ENCODE peak calls at places on chromosomes 13 and 19, in four cellular contexts. W, A, Z and G are unnamed samples.

GRCh38 chr19:33775731-33776487 is 20.8 kb upstream of the KCTD15 start:
- DNase-seq in Z (no peak), W (no peak), A (no peak), G (no peak)

GRCh38 chr19:53157601-53158000 is 1.3 kb downstream of the ZNF347 start:
- DNase-seq in A (peak), Z (peak), W (peak), G (peak)

GRCh38 chr13:27406178-27406939 is 18.1 kb upstream of the GTF3A start:
- DNase-seq in W (no peak), A (peak), Z (no peak), G (peak)

GRCh38 chr13:34070006-34070405 is 252.1 kb downstream of the RFC3 start:
- DNase-seq in W (no peak), A (no peak), Z (no peak), G (peak)

GRCh38 chr13:73422973-73423372 is 364.2 kb downstream of the KLF5 start:
- DNase-seq in W (no peak), A (no peak), Z (no peak), G (no peak)

GRCh38 chr19:35609881-35610353 is 2.6 kb upstream of the HAUS5 start:
- DNase-seq in A (no peak), Z (no peak), W (no peak), G (no peak)

GRCh38 chr19:8530061-8530679 is 16.2 kb upstream of the ZNF414 start:
- DNase-seq in A (no peak), W (no peak), Z (no peak), G (no peak)

GRCh38 chr13:44296856-44297255 is 76.8 kb upstream of the SERP2 start:
- DNase-seq in A (no peak), W (no peak), Z (no peak), G (no peak)

GRCh38 chr13:45974500-45974899 is 78.0 kb downstream of the ZC3H13 start:
- DNase-seq in Z (no peak), W (no peak), A (no peak), G (no peak)

GRCh38 chr19:5936308-5936980 is 22.4 kb downstream of the CAPS start:
- DNase-seq in W (no peak), Z (no peak), A (no peak), G (no peak)

GRCh38 chr19:5479958-5480357 is 24.7 kb downstream of the ZNRF4 start:
- DNase-seq in W (no peak), A (no peak), Z (no peak), G (no peak)

GRCh38 chr19:16037424-16038195 is 38.7 kb upstream of the TPM4 start:
- DNase-seq in W (no peak), Z (no peak), A (no peak), G (no peak)

GRCh38 chr19:49333426-49334288 is 1.5 kb upstream of the CD37 start:
- DNase-seq in W (no peak), Z (peak), A (no peak), G (peak)

GRCh38 chr19:57110592-57111328 is 9.0 kb upstream of the USP29 start:
- DNase-seq in W (no peak), Z (no peak), A (no peak), G (no peak)

GRCh38 chr13:45492538-45492937 is 27.8 kb downstream of the COG3 start:
- DNase-seq in W (no peak), A (no peak), Z (no peak), G (peak)

GRCh38 chr13:112960671-112961070 is 8.3 kb upstream of the MCF2L start:
- DNase-seq in A (no peak), W (no peak), Z (no peak), G (no peak)

GRCh38 chr13:50170447-50171037 is 155.3 kb downstream of the KCNRG start:
- DNase-seq in Z (no peak), A (no peak), W (no peak), G (peak)

GRCh38 chr13:35771898-35772297 is 295.4 kb upstream of the MAB21L1 start:
- DNase-seq in W (no peak), A (peak), Z (no peak), G (peak)

GRCh38 chr13:51066091-51066831 is 44.8 kb downstream of the C13orf42 start:
- DNase-seq in Z (no peak), A (no peak), W (no peak), G (peak)

GRCh38 chr13:68808456-68808855 is 1299.2 kb upstream of the ATXN8OS start:
- DNase-seq in Z (no peak), W (no peak), A (no peak), G (no peak)

GRCh38 chr19:11138659-11139526 is 16.7 kb downstream of the SPC24 start:
- DNase-seq in Z (peak), A (peak), W (peak), G (peak)

GRCh38 chr13:45333973-45334922 is 6.7 kb downstream of the TPT1 start:
- DNase-seq in Z (no peak), W (no peak), A (no peak), G (peak)

GRCh38 chr13:112768795-112769411 is 79.1 kb downstream of the ATP11A start:
- DNase-seq in W (no peak), Z (peak), A (no peak), G (no peak)

GRCh38 chr13:30734434-30734833 is 909 bp upstream of the ALOX5AP start:
- DNase-seq in Z (no peak), A (peak), W (no peak), G (peak)

GRCh38 chr19:1155352-1156304 is 18.4 kb downstream of the SBNO2 start:
- DNase-seq in W (no peak), A (no peak), Z (no peak), G (no peak)

GRCh38 chr19:1156305-1156801 is 17.7 kb downstream of the SBNO2 start:
- DNase-seq in A (no peak), Z (no peak), W (no peak), G (no peak)

GRCh38 chr19:1153891-1154730 is 20.0 kb downstream of the SBNO2 start:
- DNase-seq in Z (no peak), A (no peak), W (no peak), G (no peak)

GRCh38 chr19:1156830-1157615 is 17.0 kb downstream of the SBNO2 start:
- DNase-seq in W (no peak), A (no peak), Z (no peak), G (no peak)

GRCh38 chr19:1154731-1155351 is 19.2 kb downstream of the SBNO2 start:
- DNase-seq in W (no peak), Z (no peak), A (no peak), G (peak)
- H3K18ac ChIP-seq in W (peak), Z (no peak), A (no peak), G (peak)

GRCh38 chr19:3227054-3227626 is 2.7 kb downstream of the CELF5 start:
- DNase-seq in A (no peak), W (no peak), Z (no peak), G (no peak)

GRCh38 chr19:3222709-3223108 is 1.8 kb upstream of the CELF5 start:
- DNase-seq in A (no peak), Z (no peak), W (no peak), G (no peak)

GRCh38 chr19:3229346-3229743 is 4.9 kb downstream of the CELF5 start:
- DNase-seq in W (no peak), A (no peak), Z (no peak), G (no peak)

GRCh38 chr19:3224346-3225325 is at the start of gene CELF5:
- DNase-seq in W (peak), A (peak), Z (peak), G (no peak)

GRCh38 chr19:3225677-3226093 is 1.2 kb downstream of the CELF5 start:
- DNase-seq in Z (no peak), A (peak), W (no peak), G (no peak)
- H4K8ac ChIP-seq in Z (no peak), A (no peak), W (no peak), G (no peak)

DNA sequence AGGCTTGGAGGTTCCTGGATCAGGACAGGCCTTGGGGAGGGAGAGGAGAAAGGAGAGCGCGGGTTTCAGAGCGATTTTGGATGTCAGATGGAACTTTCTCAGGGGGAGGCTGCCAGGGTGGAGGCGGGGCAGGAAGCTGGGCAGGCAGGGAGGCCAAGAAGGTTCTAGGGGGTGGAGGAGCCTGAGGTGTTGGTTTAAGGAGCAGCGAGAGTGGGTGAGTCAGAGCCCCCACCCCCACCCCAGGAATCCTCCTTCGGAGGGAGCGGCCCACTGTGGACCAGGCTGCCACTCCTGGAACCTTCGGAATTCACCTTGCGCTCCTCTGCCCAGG is 15.9 kb upstream of the NOP53 start:
- DNase-seq in Z (peak), A (peak), W (no peak), G (peak)
- H3K18ac ChIP-seq in Z (no peak), A (peak), W (no peak), G (peak)

GRCh38 chr13:25652764-25653163 is 281.0 kb downstream of the ATP8A2 start:
- DNase-seq in W (no peak), A (peak), Z (no peak), G (no peak)

GRCh38 chr13:25654332-25654731 is 282.6 kb downstream of the ATP8A2 start:
- DNase-seq in W (no peak), A (no peak), Z (no peak), G (no peak)

GRCh38 chr13:25645681-25646080 is 273.9 kb downstream of the ATP8A2 start:
- DNase-seq in Z (no peak), A (no peak), W (no peak), G (no peak)

DNA sequence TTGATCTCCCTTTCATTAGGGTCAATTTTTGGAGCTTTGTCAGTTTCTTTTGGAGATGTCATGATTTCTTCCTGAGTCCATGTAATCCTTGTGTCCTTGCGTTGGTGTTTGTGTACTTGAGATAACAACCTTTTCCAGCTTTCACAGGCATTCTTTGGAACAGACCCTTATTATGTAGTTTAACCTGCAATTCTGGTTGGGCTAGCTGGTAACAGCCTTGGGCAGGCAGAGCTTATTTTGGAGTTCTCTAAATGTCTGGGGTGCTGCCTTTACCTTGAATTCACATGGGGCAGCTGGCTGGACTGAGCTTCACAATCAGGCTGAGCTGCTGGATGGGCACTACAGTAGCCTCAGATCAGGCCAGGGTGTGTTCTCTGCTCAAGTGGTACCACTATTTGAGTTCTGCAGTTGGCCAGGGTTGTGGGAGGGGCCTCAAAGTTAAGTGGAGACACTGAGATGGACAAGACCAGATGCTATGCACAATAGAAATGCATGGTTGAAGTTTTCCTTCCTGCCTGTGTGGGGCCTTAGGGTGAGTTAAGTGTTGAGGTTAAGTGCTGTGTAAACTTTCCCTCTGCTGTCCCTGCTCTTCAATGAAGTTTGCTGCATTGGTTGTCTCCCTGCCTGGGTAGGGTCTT is 277.3 kb downstream of the ATP8A2 start:
- DNase-seq in A (no peak), W (no peak), Z (no peak), G (no peak)
- H4K8ac ChIP-seq in A (no peak), W (no peak), Z (peak), G (no peak)

GRCh38 chr19:2168619-2169424 is 5.1 kb downstream of the DOT1L start:
- DNase-seq in Z (peak), W (peak), A (peak), G (peak)
- H3K18ac ChIP-seq in Z (no peak), W (peak), A (no peak), G (peak)

GRCh38 chr19:4101496-4101770 is 22.5 kb downstream of the MAP2K2 start:
- DNase-seq in Z (no peak), W (no peak), A (no peak), G (no peak)

GRCh38 chr19:4099054-4099764 is 24.7 kb downstream of the MAP2K2 start:
- DNase-seq in A (no peak), W (no peak), Z (no peak), G (no peak)

GRCh38 chr19:4100647-4101495 is 23.1 kb downstream of the MAP2K2 start:
- DNase-seq in Z (no peak), W (no peak), A (no peak), G (no peak)

GRCh38 chr19:4102339-4103072 is 21.4 kb downstream of the MAP2K2 start:
- DNase-seq in A (no peak), W (no peak), Z (no peak), G (no peak)

DNA sequence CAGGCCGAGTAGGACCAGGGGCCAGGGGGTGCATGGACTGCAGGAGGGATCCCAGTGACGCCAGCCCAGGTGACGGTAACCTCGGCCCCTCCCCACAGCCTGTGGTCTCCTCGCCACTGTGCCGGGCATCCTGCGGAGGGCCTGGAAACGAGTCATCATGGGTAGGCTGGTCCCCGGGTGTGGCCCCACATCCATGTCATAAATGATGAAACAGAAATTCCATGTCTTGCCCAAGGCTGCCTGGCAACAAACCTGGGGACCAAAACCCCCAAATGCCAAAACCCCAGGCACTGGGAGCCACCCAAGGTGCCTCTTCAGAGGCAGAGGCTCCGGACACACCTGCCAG is 20.9 kb downstream of the MAP2K2 start:
- DNase-seq in Z (no peak), W (no peak), A (no peak), G (no peak)
- H4K8ac ChIP-seq in Z (no peak), W (no peak), A (no peak), G (no peak)

DNA sequence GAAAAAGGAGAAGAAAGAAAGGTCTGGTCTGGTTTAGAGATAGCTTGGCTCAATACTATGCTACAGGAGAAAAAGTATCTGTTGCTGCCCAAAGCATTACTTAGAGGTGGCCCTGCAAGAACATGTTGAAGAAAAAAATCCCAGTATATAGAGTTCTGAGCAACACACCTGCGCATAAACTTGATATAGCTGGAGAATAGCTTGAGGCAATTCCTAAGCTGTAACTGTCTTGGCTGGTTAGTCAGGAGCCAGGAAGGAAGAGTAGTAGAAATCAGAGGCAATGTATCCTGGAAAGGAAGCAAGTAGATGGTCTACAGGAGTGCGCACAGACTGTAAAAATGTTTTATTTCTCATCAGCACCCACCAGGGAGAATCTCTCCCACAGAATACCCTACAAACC is 209.7 kb downstream of the SLITRK1 start:
- DNase-seq in A (no peak), W (no peak), Z (no peak), G (no peak)
- H3K18ac ChIP-seq in A (no peak), W (no peak), Z (no peak), G (no peak)

GRCh38 chr13:55001881-55002280 is 1973.3 kb downstream of the OLFM4 start:
- DNase-seq in Z (no peak), W (no peak), A (peak), G (no peak)

GRCh38 chr13:55013051-55013450 is 1984.4 kb downstream of the OLFM4 start:
- DNase-seq in Z (no peak), W (no peak), A (peak), G (no peak)

DNA sequence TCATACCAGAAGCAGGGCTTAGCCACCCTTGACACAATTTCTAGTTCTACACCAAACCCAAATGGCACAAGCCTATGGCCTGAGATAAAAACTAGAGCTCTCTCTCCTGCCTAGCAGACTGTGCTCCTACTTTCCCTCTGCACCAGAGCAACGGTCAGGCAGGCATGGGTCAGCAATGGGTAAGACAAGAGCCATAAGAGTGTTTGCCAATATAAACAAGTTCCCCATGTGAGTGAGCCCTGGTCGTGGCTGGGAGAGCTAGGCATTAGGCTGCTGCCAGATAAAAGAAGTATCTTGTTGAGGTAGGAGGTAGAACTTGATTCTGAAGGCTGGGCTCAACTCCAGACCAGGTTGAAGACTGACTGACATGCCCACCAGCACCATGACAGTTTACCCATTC is 1979.1 kb downstream of the OLFM4 start:
- DNase-seq in Z (no peak), W (no peak), A (no peak), G (no peak)
- H4K8ac ChIP-seq in Z (no peak), W (no peak), A (no peak), G (no peak)

GRCh38 chr19:46716672-46717033 is 261 bp downstream of the PRKD2 start:
- DNase-seq in Z (no peak), W (no peak), A (peak), G (no peak)

GRCh38 chr19:46717716-46718143 is 816 bp upstream of the PRKD2 start:
- DNase-seq in A (no peak), Z (no peak), W (no peak), G (no peak)

GRCh38 chr19:46716013-46716671 is 772 bp downstream of the PRKD2 start:
- DNase-seq in A (peak), Z (peak), W (no peak), G (no peak)

GRCh38 chr19:46718157-46718933 is 1.4 kb upstream of the PRKD2 start:
- DNase-seq in W (no peak), A (peak), Z (peak), G (no peak)

DNA sequence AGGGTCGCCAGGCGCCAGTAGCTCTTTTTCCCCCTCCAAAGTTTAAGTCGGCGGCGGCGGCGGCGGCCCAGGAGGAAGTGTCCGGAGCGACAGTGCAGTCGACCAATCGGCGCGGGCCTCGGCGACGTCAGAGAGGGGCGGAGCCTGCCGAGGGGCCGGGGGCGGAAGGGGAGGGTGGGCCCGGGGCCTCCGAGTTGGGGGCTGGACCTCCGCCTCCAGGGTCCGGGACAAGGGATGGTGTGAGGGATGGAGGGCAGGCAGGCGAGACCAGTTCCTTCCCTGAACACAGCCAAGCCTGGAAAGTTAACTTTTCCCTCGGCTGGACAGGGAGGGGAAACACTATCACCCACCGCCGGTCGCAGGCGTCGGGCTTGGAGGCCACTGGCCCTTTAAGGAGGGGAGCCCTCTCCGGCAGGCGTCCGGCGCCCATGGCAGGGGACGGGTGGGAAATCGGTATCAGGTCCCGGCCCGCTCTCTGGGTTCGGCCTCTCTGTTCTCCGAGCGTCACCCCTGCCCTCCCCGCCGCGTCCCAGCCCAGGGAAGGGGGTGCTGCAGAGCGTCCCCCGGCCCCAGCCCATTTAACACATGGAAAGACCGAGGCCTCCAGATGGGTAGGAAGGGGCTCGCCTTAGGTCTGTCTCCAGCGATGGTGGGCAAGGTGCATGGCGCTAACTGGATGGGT is at the start of gene PRKD2:
- DNase-seq in Z (peak), A (peak), W (peak), G (peak)
- H3K18ac ChIP-seq in Z (peak), A (peak), W (peak), G (peak)

DNA sequence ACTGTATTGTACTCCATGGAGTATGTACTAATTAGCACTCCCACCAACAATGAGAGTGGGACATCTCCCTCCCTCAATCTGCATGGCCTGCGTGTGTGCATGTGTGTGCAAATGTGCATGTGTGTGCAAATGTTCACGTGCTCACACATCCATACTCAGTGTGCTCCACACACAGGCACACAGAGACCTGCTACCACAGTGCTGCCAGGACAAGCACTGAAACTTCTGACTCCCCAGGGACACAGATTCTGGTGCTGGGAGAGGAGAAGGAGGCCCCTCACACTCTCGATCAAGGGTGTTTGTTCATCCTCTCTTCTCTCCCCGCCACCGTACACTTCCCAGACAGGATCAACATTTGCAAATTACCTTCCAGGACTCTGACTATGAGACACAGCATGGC is 37.8 kb upstream of the ZNF507 start:
- DNase-seq in A (no peak), Z (no peak), W (no peak), G (no peak)
- H4K8ac ChIP-seq in A (no peak), Z (no peak), W (peak), G (no peak)